ENCODE peak calls at places on chromosomes 2 and 18, in four cellular contexts. Y, I, Z and M are unnamed samples.

GRCh38 chr2:75609937-75610508 is 36.6 kb upstream of the MRPL19 start:
- DNase-seq in Y (peak; percentile 36), I (no peak), Z (no peak), M (no peak)

GRCh38 chr2:192741889-192742288 is 547.2 kb upstream of the TMEFF2 start:
- DNase-seq in Y (no peak), I (no peak), Z (no peak), M (peak; percentile 36)

GRCh38 chr2:30450025-30450424 is 3.0 kb downstream of the LCLAT1 start:
- DNase-seq in I (no peak), Y (no peak), Z (no peak), M (no peak)

GRCh38 chr2:101032100-101032776 is 30.1 kb downstream of the RPL31 start:
- DNase-seq in I (no peak), Y (no peak), Z (no peak), M (no peak)

GRCh38 chr2:232875256-232876070 is 5.4 kb downstream of the SNORC start:
- DNase-seq in I (peak; percentile 48), Y (no peak), Z (no peak), M (no peak)

GRCh38 chr18:30106356-30106755 is 936.2 kb downstream of the DSC3 start:
- DNase-seq in Z (no peak), Y (no peak), I (no peak), M (peak; percentile 29)

GRCh38 chr2:31428001-31428418 is 13.5 kb upstream of the XDH start:
- DNase-seq in I (peak; percentile 66), Y (peak; percentile 20), Z (peak; percentile 19), M (peak; percentile 89)

GRCh38 chr2:145110668-145111067 is 590.7 kb upstream of the ZEB2 start:
- DNase-seq in I (no peak), Z (no peak), Y (peak; percentile 50), M (no peak)

GRCh38 chr18:32049393-32050161 is 31.0 kb downstream of the RNF125 start:
- DNase-seq in Y (no peak), I (no peak), Z (no peak), M (peak; percentile 50)

DNA sequence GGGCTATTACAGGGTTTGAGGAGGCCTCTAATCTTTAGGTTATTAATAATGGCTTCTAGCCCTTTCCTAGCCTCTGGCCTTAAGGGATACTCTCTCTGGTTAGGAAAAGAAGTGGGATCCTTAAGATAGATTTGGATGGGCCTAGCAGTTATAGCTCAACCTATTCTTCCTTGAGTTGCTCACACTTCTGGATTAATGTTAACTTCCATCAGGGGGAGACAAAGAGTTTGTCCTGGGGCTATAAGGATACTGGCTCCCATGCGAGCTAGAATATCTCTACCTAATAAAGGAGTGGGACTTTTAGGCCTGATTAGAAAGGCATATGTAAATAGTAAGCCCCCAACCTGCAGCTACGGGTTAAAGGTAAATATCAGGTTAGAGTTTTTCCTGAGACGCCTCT is 14.3 kb upstream of the PTH2R start:
- DNase-seq in Y (no peak), I (no peak), Z (no peak), M (no peak)
- H4K5ac ChIP-seq in Y (no peak overlapping the region), I (no peak overlapping the region), Z (no peak overlapping the region), M (no peak overlapping the region)

GRCh38 chr2:173854141-173854540 is 111.0 kb downstream of the SP3 start:
- DNase-seq in Z (no peak), Y (no peak), I (no peak), M (no peak)
- H3K4me1 ChIP-seq in Z (no peaks in the 10 kb centered on the region), Y (peaks cover 2% of the 10 kb centered on the region), I (no peaks in the 10 kb centered on the region), M (no peaks in the 10 kb centered on the region)

DNA sequence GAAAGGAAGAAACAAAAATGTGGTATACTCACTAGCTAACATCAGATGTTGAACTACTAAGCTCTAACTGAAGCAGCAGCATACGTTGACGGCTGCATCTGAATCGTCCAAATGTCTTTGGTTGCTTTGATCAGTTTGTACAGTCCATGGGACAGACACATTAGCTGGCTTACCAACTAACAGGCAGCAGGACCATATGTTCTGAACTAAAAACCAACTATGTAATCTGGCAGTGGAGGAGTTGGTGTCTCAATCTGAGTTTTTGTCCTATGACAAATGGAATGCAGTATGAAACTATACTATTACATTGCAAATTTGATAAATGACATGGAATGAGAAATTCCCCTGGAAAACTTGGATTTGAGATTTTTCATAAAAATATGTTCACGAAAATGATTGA is 79.5 kb downstream of the EPHA4 start:
- DNase-seq in Y (peak; percentile 32), Z (no peak), I (no peak), M (no peak)
- H4K5ac ChIP-seq in Y (no peak overlapping the region), Z (no peak overlapping the region), I (no peak overlapping the region), M (no peak overlapping the region)

DNA sequence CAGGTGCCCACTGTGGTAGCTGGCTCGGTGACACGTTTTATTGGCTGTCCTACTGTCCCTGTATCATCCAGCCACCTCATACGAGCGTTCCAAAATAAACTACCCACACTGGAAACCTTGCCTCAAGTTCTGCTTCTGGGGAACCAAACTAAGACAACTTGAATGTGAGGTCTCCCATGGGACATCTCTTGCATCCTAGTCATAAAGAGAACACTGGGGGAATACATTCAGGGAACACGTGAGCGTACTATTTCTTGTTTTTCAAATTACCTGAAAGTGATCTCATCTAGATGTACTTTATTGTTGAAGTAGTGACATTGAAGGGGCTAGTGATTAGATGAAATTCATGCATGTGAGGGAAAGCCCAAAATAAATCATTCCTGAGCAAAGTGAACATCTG is 15.0 kb downstream of the LYG2 start:
- DNase-seq in I (no peak), Z (no peak), Y (no peak), M (no peak)
- H3K4me1 ChIP-seq in I (no peaks in the 10 kb centered on the region), Z (no peaks in the 10 kb centered on the region), Y (no peaks in the 10 kb centered on the region), M (no peaks in the 10 kb centered on the region)